ENCODE peak calls at places on chromosomes 5 and 9, in six cellular contexts. T is MM.1S, F is SK-N-SH, I is GM23248, Z is PC-3, G is PC-9. Q is an unnamed sample. For H3F3A and H3K27me3, the result is how much of the 10 kb centered on the place peaks cover.

GRCh38 chr5:33468811-33469435 is 28.2 kb downstream of the TARS1 start:
- DNase-seq in Z (no peak), F (no peak), I (peak), T (no peak), G (no peak), Q (no peak)

GRCh38 chr5:41404757-41405156 is 105.6 kb downstream of the PLCXD3 start:
- DNase-seq in I (no peak), Z (no peak), G (no peak), T (no peak), F (no peak), Q (no peak)

GRCh38 chr9:92669890-92670708 is at the start of gene IPPK:
- DNase-seq in T (peak), I (peak), G (peak), Z (peak), F (peak), Q (peak)

GRCh38 chr9:92639791-92640271 is 30.1 kb downstream of the IPPK start:
- DNase-seq in Z (no peak), G (no peak), F (no peak), T (no peak), I (no peak), Q (no peak)

GRCh38 chr9:17906204-17906840 is 327.5 kb downstream of the SH3GL2 start:
- DNase-seq in T (no peak), G (no peak), Z (no peak), I (peak), F (peak), Q (peak)

GRCh38 chr5:138632900-138633489 is 57.8 kb upstream of the HSPA9 start:
- DNase-seq in F (peak), G (peak), T (no peak), I (peak), Z (peak), Q (peak)

GRCh38 chr5:55546991-55547390 is 12.2 kb upstream of the PLPP1 start:
- DNase-seq in Z (peak), I (no peak), G (no peak), T (peak), F (no peak), Q (no peak)

GRCh38 chr9:69463497-69464068 is 138.6 kb downstream of the ENTREP1 start:
- DNase-seq in I (no peak), Z (no peak), T (no peak), F (no peak), G (no peak), Q (peak)

GRCh38 chr5:151284392-151284967 is 19.1 kb downstream of the SLC36A3 start:
- DNase-seq in G (no peak), T (no peak), Z (no peak), F (no peak), I (no peak), Q (peak)

GRCh38 chr5:146595088-146595487 is 79.1 kb upstream of the GPR151 start:
- DNase-seq in Z (peak), F (no peak), T (no peak), G (no peak), I (no peak), Q (peak)

GRCh38 chr5:78920604-78921003 is 64.5 kb downstream of the ARSB start:
- DNase-seq in F (peak), G (peak), Z (peak), T (no peak), I (peak), Q (peak)

GRCh38 chr9:19441730-19442129 is 32.9 kb downstream of the ACER2 start:
- DNase-seq in I (no peak), Z (no peak), T (peak), F (no peak), G (no peak), Q (no peak)

GRCh38 chr9:39588056-39588814 is 232.8 kb downstream of the SPATA31A1 start:
- DNase-seq in G (no peak), F (no peak), Z (no peak), T (no peak), I (no peak), Q (no peak)

GRCh38 chr9:35553670-35554543 is 51.2 kb upstream of the TESK1 start:
- DNase-seq in I (peak), Z (peak), F (peak), G (peak), T (peak), Q (peak)

GRCh38 chr5:116492016-116492623 is 82.5 kb downstream of the SEMA6A start:
- DNase-seq in T (no peak), F (no peak), G (no peak), Z (peak), I (peak), Q (no peak)

GRCh38 chr5:14032944-14033343 is 88.5 kb upstream of the DNAH5 start:
- DNase-seq in Z (peak), G (peak), F (no peak), I (peak), T (no peak), Q (no peak)

GRCh38 chr5:100706796-100707195 is 171.6 kb downstream of the FAM174A start:
- DNase-seq in F (no peak), Z (peak), I (peak), G (no peak), T (peak), Q (peak)

GRCh38 chr5:147534172-147534951 is 24.5 kb upstream of the DPYSL3 start:
- DNase-seq in G (no peak), T (no peak), Z (no peak), I (peak), F (no peak), Q (no peak)

GRCh38 chr5:114174837-114175236 is 187.0 kb upstream of the KCNN2 start:
- DNase-seq in T (no peak), G (no peak), I (no peak), F (no peak), Z (no peak), Q (no peak)

GRCh38 chr5:65034782-65035181 is 266.1 kb downstream of the CWC27 start:
- DNase-seq in F (no peak), Z (no peak), G (no peak), I (no peak), T (no peak), Q (peak)

GRCh38 chr5:43000914-43001313 is 39.2 kb downstream of the ANXA2R start:
- DNase-seq in I (no peak), T (no peak), G (peak), F (no peak), Z (no peak), Q (no peak)
- H3K4me3 ChIP-seq in I (no peak), T (no peak), G (peak), F (no peak), Z (no peak), Q (peak)

DNA sequence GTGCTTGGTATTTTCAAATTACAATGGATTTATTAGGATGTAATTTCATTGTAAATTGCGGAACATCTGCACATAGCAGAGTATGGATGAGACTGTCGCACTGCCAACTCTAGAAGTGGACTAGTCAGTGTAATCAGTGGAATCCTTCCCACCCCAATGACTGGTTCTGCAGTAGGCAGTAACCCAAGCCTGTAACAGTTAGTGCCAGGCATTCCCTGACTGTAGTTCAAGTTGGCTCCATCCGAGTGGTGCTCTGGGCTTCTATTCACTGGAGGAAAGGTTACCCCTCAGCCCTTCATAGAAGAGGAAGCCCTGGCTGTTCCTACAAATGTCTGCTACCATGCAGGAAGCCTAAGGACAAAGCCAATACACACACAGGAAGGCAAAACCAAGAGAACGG is 23.2 kb downstream of the AK3 start:
- DNase-seq in F (no peak), Z (no peak), G (no peak), T (no peak), I (no peak), Q (no peak)
- H3F3A ChIP-seq in F (under half), Z (under half), G (under half), T (under half), I (under half), Q (under half)

GRCh38 chr5:176748073-176748966 is 62.0 kb upstream of the UNC5A start:
- DNase-seq in T (no peak), G (no peak), I (no peak), Z (peak), F (peak), Q (no peak)
- H3K27me3 ChIP-seq in T (half or more), G (under half), I (half or more), Z (half or more), F (under half), Q (under half)

GRCh38 chr5:111074244-111074643 is 2.7 kb downstream of the TSLP start:
- DNase-seq in F (no peak), Z (no peak), T (no peak), G (no peak), I (no peak), Q (no peak)

GRCh38 chr5:111069839-111070238 is 1.7 kb upstream of the TSLP start:
- DNase-seq in Z (no peak), F (no peak), T (no peak), I (peak), G (no peak), Q (no peak)

GRCh38 chr5:111070272-111071134 is 1.0 kb upstream of the TSLP start:
- DNase-seq in G (no peak), F (no peak), I (peak), Z (no peak), T (no peak), Q (peak)

GRCh38 chr5:111072949-111073682 is 1.6 kb downstream of the TSLP start:
- DNase-seq in G (no peak), F (peak), T (peak), I (peak), Z (no peak), Q (peak)

GRCh38 chr5:111071413-111071812 is at the start of gene TSLP:
- DNase-seq in T (no peak), I (no peak), F (no peak), G (no peak), Z (no peak), Q (no peak)
- H3K4me3 ChIP-seq in T (peak), I (peak), F (no peak), G (no peak), Z (no peak), Q (peak)

GRCh38 chr9:126623667-126624452 is 10.1 kb downstream of the LMX1B start:
- DNase-seq in I (no peak), G (no peak), T (no peak), F (no peak), Z (no peak), Q (peak)

GRCh38 chr9:126621056-126621918 is 7.6 kb downstream of the LMX1B start:
- DNase-seq in F (no peak), I (no peak), Z (no peak), G (no peak), T (no peak), Q (peak)

GRCh38 chr9:126621919-126622735 is 8.4 kb downstream of the LMX1B start:
- DNase-seq in F (no peak), T (no peak), G (no peak), I (no peak), Z (no peak), Q (peak)

GRCh38 chr9:126623314-126623666 is 9.6 kb downstream of the LMX1B start:
- DNase-seq in G (no peak), T (no peak), F (no peak), I (no peak), Z (no peak), Q (peak)

GRCh38 chr9:126622872-126623271 is 9.1 kb downstream of the LMX1B start:
- DNase-seq in F (no peak), G (no peak), Z (no peak), I (no peak), T (no peak), Q (no peak)
- H3F3A ChIP-seq in F (under half), G (under half), Z (under half), I (under half), T (under half), Q (under half)

GRCh38 chr5:88667187-88668141 is 215.5 kb downstream of the MEF2C start:
- DNase-seq in F (no peak), I (no peak), T (peak), Z (peak), G (no peak), Q (peak)

GRCh38 chr5:88671408-88671807 is 211.6 kb downstream of the MEF2C start:
- DNase-seq in Z (no peak), F (no peak), I (no peak), G (no peak), T (no peak), Q (no peak)

GRCh38 chr5:88671808-88672499 is 211.0 kb downstream of the MEF2C start:
- DNase-seq in F (no peak), I (no peak), G (no peak), T (no peak), Z (no peak), Q (peak)

GRCh38 chr5:88666761-88667186 is 216.2 kb downstream of the MEF2C start:
- DNase-seq in F (no peak), G (no peak), T (peak), Z (peak), I (peak), Q (peak)

DNA sequence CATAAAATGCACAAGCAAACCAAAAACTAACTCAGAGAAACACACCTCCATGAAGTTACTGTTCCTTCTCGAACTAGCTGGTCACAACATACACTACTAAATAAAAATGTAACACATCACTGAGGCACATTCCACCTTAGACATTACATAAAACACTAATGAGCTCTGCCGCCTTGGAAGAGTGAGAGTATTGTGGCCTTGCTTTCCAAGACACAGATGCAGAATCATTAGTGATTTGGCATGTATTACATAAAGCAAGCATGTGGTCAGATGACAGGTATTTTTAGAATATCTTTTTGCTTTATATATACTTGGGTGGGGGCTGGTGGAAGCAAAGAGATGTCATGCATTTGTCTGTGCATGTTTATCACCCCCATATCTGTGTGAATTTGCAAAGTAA is 213.7 kb downstream of the MEF2C start:
- DNase-seq in Z (no peak), I (no peak), G (no peak), T (no peak), F (no peak), Q (no peak)
- H3K27me3 ChIP-seq in Z (under half), I (half or more), G (under half), T (under half), F (half or more), Q (half or more)

GRCh38 chr5:125274938-125275759 is 528.7 kb upstream of the ZNF608 start:
- DNase-seq in Z (peak), G (no peak), I (no peak), T (no peak), F (no peak), Q (no peak)
- H3K4me3 ChIP-seq in Z (no peak), G (no peak), I (no peak), T (no peak), F (no peak), Q (no peak)

GRCh38 chr5:173826179-173826920 is 61.8 kb upstream of the CPEB4 start:
- DNase-seq in Z (no peak), G (no peak), I (no peak), T (no peak), F (no peak), Q (no peak)
- H3F3A ChIP-seq in Z (under half), G (under half), I (under half), T (under half), F (under half), Q (under half)

Q was measured in GM23338.